ENCODE peak calls at places on chromosomes 16 and 17, in six cellular contexts. O, N, I, V, M and L are unnamed samples.

GRCh38 chr17:17313350-17313991 is 10.3 kb downstream of the NT5M start:
- DNase-seq in N (no peak), O (peak; percentile 57), I (peak; percentile 72), M (peak; percentile 80), V (peak; percentile 36), L (no peak)

GRCh38 chr17:73474370-73474988 is 162.7 kb upstream of the CDC42EP4 start:
- DNase-seq in M (peak; percentile 84), O (peak; percentile 80), N (peak; percentile 86), V (peak; percentile 75), I (peak; percentile 70), L (no peak)

GRCh38 chr17:62824290-62825135 is 16.4 kb upstream of the MARCHF10 start:
- DNase-seq in N (no peak), V (peak; percentile 80), M (peak; percentile 82), I (no peak), O (peak; percentile 97), L (no peak)

GRCh38 chr17:33522623-33523022 is 229.5 kb upstream of the ASIC2 start:
- DNase-seq in N (no peak), O (no peak), V (no peak), I (no peak), M (peak; percentile 74), L (no peak)

GRCh38 chr16:671353-672131 is 3.6 kb downstream of the RHOT2 start:
- DNase-seq in V (no peak), O (no peak), M (no peak), N (no peak), I (no peak), L (no peak)

GRCh38 chr16:67092227-67092626 is 17.5 kb upstream of the PHAF1 start:
- DNase-seq in M (peak; percentile 90), O (no peak), V (peak; percentile 42), I (no peak), N (no peak), L (no peak)

GRCh38 chr17:28426081-28426519 is 20.1 kb upstream of the SLC46A1 start:
- DNase-seq in N (no peak), M (no peak), V (peak; percentile 7), O (no peak), I (no peak), L (no peak)

GRCh38 chr16:69937465-69937951 is 13.6 kb upstream of the CLEC18A start:
- DNase-seq in N (no peak), M (peak; percentile 88), O (no peak), I (no peak), V (peak; percentile 28), L (no peak)

GRCh38 chr16:89695875-89696597 is 5.5 kb downstream of the SPATA2L start:
- DNase-seq in N (no peak), V (no peak), M (peak; percentile 86), I (no peak), O (no peak), L (no peak)

GRCh38 chr17:73941919-73942530 is 261.5 kb upstream of the RPL38 start:
- DNase-seq in V (no peak), N (no peak), M (no peak), O (no peak), I (no peak), L (no peak)

GRCh38 chr16:72677662-72678447 is 370.1 kb downstream of the ZFHX3 start:
- DNase-seq in I (no peak), N (no peak), O (peak; percentile 41), M (no peak), V (no peak), L (no peak)

GRCh38 chr17:43695968-43696865 is 34.5 kb upstream of the MEOX1 start:
- DNase-seq in I (no peak), O (no peak), V (peak; percentile 83), M (no peak), N (peak; percentile 60), L (no peak)

GRCh38 chr17:45226620-45227019 is 4.9 kb downstream of the FMNL1 start:
- DNase-seq in V (no peak), N (no peak), M (peak; percentile 43), I (no peak), O (no peak), L (no peak)

GRCh38 chr17:15885770-15886169 is 59.2 kb upstream of the ADORA2B start:
- DNase-seq in I (no peak), M (no peak), O (no peak), V (no peak), N (no peak), L (no peak)

GRCh38 chr17:2500446-2500845 is 11.2 kb downstream of the METTL16 start:
- DNase-seq in M (peak; percentile 88), O (no peak), N (no peak), V (no peak), I (no peak), L (no peak)

GRCh38 chr17:39618252-39618913 is 8.4 kb upstream of the PPP1R1B start:
- DNase-seq in I (no peak), O (no peak), N (no peak), V (no peak), M (peak; percentile 95), L (no peak)

GRCh38 chr17:37220609-37220953 is 155.2 kb upstream of the C17orf78 start:
- DNase-seq in N (no peak), I (no peak), V (peak; percentile 50), O (peak; percentile 8), M (no peak), L (no peak)

GRCh38 chr16:54846761-54847160 is 83.9 kb upstream of the IRX5 start:
- DNase-seq in I (peak; percentile 19), V (no peak), M (no peak), O (peak; percentile 98), N (no peak), L (no peak)

GRCh38 chr17:58338907-58339774 is 10.5 kb upstream of the TSPOAP1 start:
- DNase-seq in I (peak; percentile 61), V (peak; percentile 53), O (peak; percentile 13), M (peak; percentile 96), N (peak; percentile 46), L (no peak)

GRCh38 chr16:50644730-50645129 is 36.4 kb downstream of the SNX20 start:
- DNase-seq in V (peak; percentile 63), N (no peak), I (peak; percentile 44), M (peak; percentile 93), O (peak; percentile 29), L (no peak)

GRCh38 chr17:81460856-81461460 is 51.6 kb downstream of the ACTG1 start:
- DNase-seq in N (no peak), O (no peak), M (no peak), I (peak; percentile 19), V (no peak), L (no peak)

GRCh38 chr16:78993342-78993741 is 607.2 kb downstream of the MAF start:
- DNase-seq in M (no peak), V (no peak), N (no peak), O (no peak), I (no peak), L (no peak)

GRCh38 chr17:17030515-17031211 is 11.6 kb upstream of the MPRIP start:
- DNase-seq in O (no peak), I (no peak), V (no peak), M (peak; percentile 50), N (no peak), L (no peak)

GRCh38 chr16:74726736-74727135 is 26.1 kb upstream of the MLKL start:
- DNase-seq in I (peak; percentile 18), V (no peak), O (no peak), M (no peak), N (no peak), L (no peak)

GRCh38 chr16:74725641-74726040 is 25.0 kb upstream of the MLKL start:
- DNase-seq in V (no peak), N (no peak), M (no peak), I (no peak), O (no peak), L (no peak)

GRCh38 chr16:74726056-74726455 is 25.4 kb upstream of the MLKL start:
- DNase-seq in M (no peak), V (no peak), O (no peak), I (no peak), N (no peak), L (no peak)

GRCh38 chr16:74723224-74723623 is 22.6 kb upstream of the MLKL start:
- DNase-seq in N (no peak), I (no peak), M (no peak), V (no peak), O (no peak), L (no peak)

GRCh38 chr16:74724820-74725549 is 24.3 kb upstream of the MLKL start:
- DNase-seq in M (peak; percentile 98), I (no peak), O (no peak), N (no peak), V (peak; percentile 51), L (no peak)
- TF ChIP-seq CTCF in M (peak; percentile 60), I (no peak), O (no peak), N (no peak), V (peak; percentile 34), L (no peak)

GRCh38 chr16:21613361-21613760 is 14.0 kb downstream of the METTL9 start:
- DNase-seq in V (no peak), M (no peak), O (no peak), I (no peak), N (no peak), L (no peak)

GRCh38 chr16:21611546-21612384 is 12.4 kb downstream of the METTL9 start:
- DNase-seq in N (no peak), O (peak; percentile 86), V (peak; percentile 24), M (no peak), I (no peak), L (no peak)

GRCh38 chr16:21618261-21618660 is 18.9 kb downstream of the METTL9 start:
- DNase-seq in O (no peak), N (no peak), M (no peak), I (no peak), V (no peak), L (no peak)

GRCh38 chr16:21611178-21611545 is 11.8 kb downstream of the METTL9 start:
- DNase-seq in O (peak; percentile 91), M (no peak), N (no peak), I (no peak), V (peak; percentile 52), L (no peak)

DNA sequence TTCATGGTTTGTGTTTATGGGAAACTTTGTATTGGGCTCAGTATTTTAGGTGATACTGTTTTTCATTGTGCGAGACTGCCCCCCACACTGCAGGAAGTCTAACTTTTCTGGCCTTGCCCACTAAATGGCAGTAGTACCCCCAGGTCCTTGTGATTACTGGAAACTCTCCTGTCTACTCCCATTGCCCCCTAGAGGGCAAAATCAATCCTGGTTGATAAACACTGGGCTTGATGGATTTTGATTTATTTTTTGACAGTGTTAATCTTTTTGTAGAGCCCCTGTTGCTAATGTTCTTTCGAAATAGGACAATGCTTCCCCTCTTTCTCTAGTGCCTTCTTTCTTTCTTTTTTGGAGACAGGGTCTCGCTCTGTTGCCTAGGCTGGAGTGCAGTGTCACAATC is 15.5 kb downstream of the METTL9 start:
- DNase-seq in M (no peak), V (no peak), O (no peak), I (no peak), N (no peak), L (no peak)
- TF ChIP-seq CTCF in M (peak; percentile 16), V (no peak), O (no peak), I (no peak), N (no peak), L (peak; percentile 0)

DNA sequence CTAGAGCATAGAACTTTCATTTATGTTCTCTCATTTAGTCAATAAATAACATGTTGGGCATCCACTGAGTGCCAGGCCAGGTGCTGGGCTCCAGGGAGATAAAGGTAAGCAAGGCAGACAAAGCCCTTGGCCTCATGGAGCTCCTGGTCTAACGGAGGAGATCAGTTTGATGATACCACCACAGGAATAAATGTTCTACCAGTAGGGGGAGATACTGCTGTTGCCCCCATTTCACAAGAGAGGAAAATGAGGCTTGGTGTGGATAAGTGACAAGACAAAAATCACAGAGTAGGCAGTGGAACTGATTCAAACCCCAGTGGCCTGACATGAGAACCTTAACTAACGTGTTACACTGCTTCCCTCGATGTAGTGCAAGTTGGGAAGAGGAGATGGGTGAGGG is 80.4 kb upstream of the ERCC4 start:
- DNase-seq in I (no peak), N (no peak), V (no peak), O (no peak), M (no peak), L (no peak)
- TF ChIP-seq CTCF in I (no peak), N (no peak), V (no peak), O (no peak), M (no peak), L (no peak)

GRCh38 chr17:75063626-75064025 is 16.6 kb downstream of the KCTD2 start:
- DNase-seq in O (no peak), M (no peak), I (no peak), N (no peak), V (no peak), L (no peak)
- TF ChIP-seq CTCF in O (no peak), M (no peak), I (no peak), N (no peak), V (no peak), L (no peak)